ENCODE peak calls at places on chromosome 6, in eight cellular contexts. One of them, this sample, is unnamed.

GRCh38 chr6:51398064-51398740 is 579.5 kb downstream of the TFAP2B start:
- DNase-seq in stimulated activated CD8-positive, alpha-beta memory T cell treated with anti-CD3 and anti-CD28 coated beads, Interleukin-2, amount 100 ng/mL, for 48 hours: no peak
- DNase-seq in substantia nigra: no peak
- DNase-seq in right atrium auricular region: no peak
- DNase-seq in NCI-H1105: peak
- DNase-seq in occipital lobe: no peak
- DNase-seq in CD8-positive, alpha-beta memory T cell: no peak
- DNase-seq in activated CD4-positive, CD25-positive, alpha-beta regulatory T cell: no peak
- DNase-seq in this sample: no peak

GRCh38 chr6:16704706-16705402 is 56.4 kb downstream of the ATXN1 start:
- DNase-seq in CD8-positive, alpha-beta memory T cell: no peak
- DNase-seq in stimulated activated CD8-positive, alpha-beta memory T cell treated with anti-CD3 and anti-CD28 coated beads, Interleukin-2, amount 100 ng/mL, for 48 hours: peak
- DNase-seq in right atrium auricular region: no peak
- DNase-seq in activated CD4-positive, CD25-positive, alpha-beta regulatory T cell: peak
- DNase-seq in NCI-H1105: no peak
- DNase-seq in substantia nigra: no peak
- DNase-seq in occipital lobe: no peak
- DNase-seq in this sample: no peak

GRCh38 chr6:45741437-45742166 is 274.1 kb downstream of the CLIC5 start:
- DNase-seq in stimulated activated CD8-positive, alpha-beta memory T cell treated with anti-CD3 and anti-CD28 coated beads, Interleukin-2, amount 100 ng/mL, for 48 hours: peak
- DNase-seq in CD8-positive, alpha-beta memory T cell: no peak
- DNase-seq in occipital lobe: no peak
- DNase-seq in activated CD4-positive, CD25-positive, alpha-beta regulatory T cell: no peak
- DNase-seq in NCI-H1105: no peak
- DNase-seq in right atrium auricular region: no peak
- DNase-seq in substantia nigra: no peak
- DNase-seq in this sample: no peak

GRCh38 chr6:108983151-108983550 is 111.5 kb downstream of the SESN1 start:
- DNase-seq in stimulated activated CD8-positive, alpha-beta memory T cell treated with anti-CD3 and anti-CD28 coated beads, Interleukin-2, amount 100 ng/mL, for 48 hours: no peak
- DNase-seq in occipital lobe: no peak
- DNase-seq in NCI-H1105: no peak
- DNase-seq in CD8-positive, alpha-beta memory T cell: no peak
- DNase-seq in substantia nigra: no peak
- DNase-seq in activated CD4-positive, CD25-positive, alpha-beta regulatory T cell: no peak
- DNase-seq in right atrium auricular region: no peak
- DNase-seq in this sample: no peak

GRCh38 chr6:134474980-134475379 is 157.1 kb upstream of the SGK1 start:
- DNase-seq in activated CD4-positive, CD25-positive, alpha-beta regulatory T cell: no peak
- DNase-seq in NCI-H1105: no peak
- DNase-seq in occipital lobe: no peak
- DNase-seq in stimulated activated CD8-positive, alpha-beta memory T cell treated with anti-CD3 and anti-CD28 coated beads, Interleukin-2, amount 100 ng/mL, for 48 hours: no peak
- DNase-seq in substantia nigra: no peak
- DNase-seq in CD8-positive, alpha-beta memory T cell: no peak
- DNase-seq in right atrium auricular region: no peak
- DNase-seq in this sample: no peak

GRCh38 chr6:143744593-143745151 is 66.9 kb downstream of the PHACTR2 start:
- DNase-seq in substantia nigra: no peak
- DNase-seq in CD8-positive, alpha-beta memory T cell: no peak
- DNase-seq in right atrium auricular region: no peak
- DNase-seq in activated CD4-positive, CD25-positive, alpha-beta regulatory T cell: no peak
- DNase-seq in stimulated activated CD8-positive, alpha-beta memory T cell treated with anti-CD3 and anti-CD28 coated beads, Interleukin-2, amount 100 ng/mL, for 48 hours: no peak
- DNase-seq in NCI-H1105: no peak
- DNase-seq in occipital lobe: no peak
- DNase-seq in this sample: no peak

GRCh38 chr6:42783876-42784738 is 2.3 kb downstream of the BICRAL start:
- DNase-seq in CD8-positive, alpha-beta memory T cell: no peak
- DNase-seq in right atrium auricular region: no peak
- DNase-seq in activated CD4-positive, CD25-positive, alpha-beta regulatory T cell: no peak
- DNase-seq in substantia nigra: no peak
- DNase-seq in NCI-H1105: no peak
- DNase-seq in occipital lobe: no peak
- DNase-seq in stimulated activated CD8-positive, alpha-beta memory T cell treated with anti-CD3 and anti-CD28 coated beads, Interleukin-2, amount 100 ng/mL, for 48 hours: no peak
- DNase-seq in this sample: no peak

GRCh38 chr6:43804550-43805223 is 34.7 kb downstream of the VEGFA start:
- DNase-seq in right atrium auricular region: no peak
- DNase-seq in stimulated activated CD8-positive, alpha-beta memory T cell treated with anti-CD3 and anti-CD28 coated beads, Interleukin-2, amount 100 ng/mL, for 48 hours: no peak
- DNase-seq in CD8-positive, alpha-beta memory T cell: no peak
- DNase-seq in occipital lobe: no peak
- DNase-seq in NCI-H1105: no peak
- DNase-seq in activated CD4-positive, CD25-positive, alpha-beta regulatory T cell: no peak
- DNase-seq in substantia nigra: no peak
- DNase-seq in this sample: no peak

GRCh38 chr6:79536615-79536968 is 638 bp downstream of the LCA5 start:
- DNase-seq in substantia nigra: no peak
- DNase-seq in right atrium auricular region: peak
- DNase-seq in NCI-H1105: no peak
- DNase-seq in occipital lobe: no peak
- DNase-seq in stimulated activated CD8-positive, alpha-beta memory T cell treated with anti-CD3 and anti-CD28 coated beads, Interleukin-2, amount 100 ng/mL, for 48 hours: no peak
- DNase-seq in CD8-positive, alpha-beta memory T cell: no peak
- DNase-seq in activated CD4-positive, CD25-positive, alpha-beta regulatory T cell: no peak
- DNase-seq in this sample: no peak

GRCh38 chr6:37433657-37434271 is 743 bp downstream of the CMTR1 start:
- DNase-seq in NCI-H1105: no peak
- DNase-seq in right atrium auricular region: no peak
- DNase-seq in stimulated activated CD8-positive, alpha-beta memory T cell treated with anti-CD3 and anti-CD28 coated beads, Interleukin-2, amount 100 ng/mL, for 48 hours: peak
- DNase-seq in CD8-positive, alpha-beta memory T cell: peak
- DNase-seq in activated CD4-positive, CD25-positive, alpha-beta regulatory T cell: peak
- DNase-seq in occipital lobe: peak
- DNase-seq in substantia nigra: peak
- DNase-seq in this sample: no peak

GRCh38 chr6:170087946-170088348 is 202.9 kb downstream of the DLL1 start:
- DNase-seq in NCI-H1105: no peak
- DNase-seq in substantia nigra: no peak
- DNase-seq in right atrium auricular region: peak
- DNase-seq in occipital lobe: no peak
- DNase-seq in CD8-positive, alpha-beta memory T cell: peak
- DNase-seq in stimulated activated CD8-positive, alpha-beta memory T cell treated with anti-CD3 and anti-CD28 coated beads, Interleukin-2, amount 100 ng/mL, for 48 hours: peak
- DNase-seq in activated CD4-positive, CD25-positive, alpha-beta regulatory T cell: no peak
- DNase-seq in this sample: no peak